ENCODE peak calls at places on chromosomes 7 and 10, in seven cellular contexts. A, Y, M, C, E, Z and K are unnamed samples.

GRCh38 chr7:75889826-75890225 is 11.0 kb downstream of the RHBDD2 start:
- DNase-seq in E (no peak), A (no peak), M (no peak), Y (no peak), Z (no peak), C (no peak), K (peak; percentile 57)

GRCh38 chr7:74149556-74149955 is 24.6 kb upstream of the EIF4H start:
- DNase-seq in C (no peak), Z (no peak), M (no peak), Y (no peak), A (no peak), E (no peak), K (peak; percentile 10)

GRCh38 chr7:146961617-146962016 is 845.0 kb downstream of the CNTNAP2 start:
- DNase-seq in C (no peak), A (peak; percentile 0), M (no peak), E (no peak), Y (no peak), Z (no peak), K (peak; percentile 93)

GRCh38 chr7:128783143-128783799 is 7.7 kb upstream of the OPN1SW start:
- DNase-seq in A (no peak), C (peak; percentile 52), M (no peak), E (no peak), Z (peak; percentile 68), Y (peak; percentile 83), K (peak; percentile 89)

GRCh38 chr7:96952974-96953391 is 52.4 kb upstream of the DLX6 start:
- DNase-seq in A (peak; percentile 23), C (no peak), Y (no peak), Z (no peak), E (no peak), M (no peak), K (peak; percentile 57)

GRCh38 chr7:158754746-158755444 is 50.3 kb upstream of the NCAPG2 start:
- DNase-seq in E (no peak), Y (no peak), C (no peak), A (no peak), Z (no peak), M (no peak), K (no peak)

GRCh38 chr10:55263327-55263726 is 462.3 kb upstream of the PCDH15 start:
- DNase-seq in E (no peak), A (no peak), M (no peak), Z (no peak), C (no peak), Y (no peak), K (no peak)

GRCh38 chr10:116109881-116110280 is 163.1 kb downstream of the GFRA1 start:
- DNase-seq in Y (no peak), E (no peak), Z (no peak), A (no peak), C (no peak), M (no peak), K (no peak)

GRCh38 chr7:127667017-127667670 is 15.2 kb downstream of the SND1 start:
- DNase-seq in Z (no peak), A (peak; percentile 78), C (no peak), M (no peak), E (no peak), Y (no peak), K (peak; percentile 38)

GRCh38 chr10:109405338-109405737 is 518.0 kb downstream of the XPNPEP1 start:
- DNase-seq in A (no peak), Z (no peak), E (no peak), C (no peak), Y (no peak), M (no peak), K (no peak)

GRCh38 chr10:43251664-43252165 is 15.2 kb downstream of the RASGEF1A start:
- DNase-seq in M (no peak), Z (no peak), C (no peak), E (no peak), Y (no peak), A (no peak), K (no peak)

GRCh38 chr10:43236176-43236850 is 30.6 kb downstream of the RASGEF1A start:
- DNase-seq in C (no peak), Y (no peak), M (no peak), Z (no peak), A (no peak), E (no peak), K (no peak)

GRCh38 chr7:7542251-7542835 is 6.7 kb upstream of the COL28A1 start:
- DNase-seq in C (no peak), A (no peak), Y (no peak), Z (no peak), E (no peak), M (no peak), K (no peak)

GRCh38 chr10:100612601-100613595 is 77.2 kb downstream of the HIF1AN start:
- DNase-seq in Y (no peak), E (no peak), C (no peak), Z (no peak), M (no peak), A (no peak), K (no peak)

GRCh38 chr10:21138769-21139324 is 241.7 kb upstream of the NEBL start:
- DNase-seq in Z (no peak), E (no peak), A (no peak), M (no peak), C (no peak), Y (no peak), K (no peak)

GRCh38 chr10:93006435-93007039 is 54.1 kb upstream of the CYP26C1 start:
- DNase-seq in M (no peak), E (no peak), C (no peak), A (peak; percentile 56), Y (peak; percentile 25), Z (peak; percentile 43), K (peak; percentile 67)

GRCh38 chr10:127577376-127577775 is 28.3 kb downstream of the NPS start:
- DNase-seq in Y (no peak), M (no peak), E (no peak), A (no peak), Z (no peak), C (no peak), K (peak; percentile 14)

GRCh38 chr7:31126976-31127375 is 74.9 kb downstream of the ADCYAP1R1 start:
- DNase-seq in C (no peak), Y (no peak), Z (no peak), M (no peak), A (no peak), E (peak; percentile 22), K (peak; percentile 16)

GRCh38 chr7:33895025-33895804 is 10.1 kb upstream of the BMPER start:
- DNase-seq in M (peak; percentile 31), E (peak; percentile 90), Y (no peak), Z (peak; percentile 83), C (peak; percentile 54), A (peak; percentile 70), K (peak; percentile 80)

GRCh38 chr10:77164616-77165311 is 472.8 kb downstream of the KCNMA1 start:
- DNase-seq in Y (no peak), A (no peak), E (no peak), M (no peak), Z (no peak), C (no peak), K (peak; percentile 57)

GRCh38 chr7:116231543-116232401 is 21.4 kb downstream of the TES start:
- DNase-seq in C (no peak), Y (no peak), Z (peak; percentile 36), M (no peak), E (no peak), A (no peak), K (peak; percentile 57)